ENCODE peak calls at places on chromosomes 5 and 9, in nine cellular contexts. R, G, N, W, V, S, Z, Q and U are unnamed samples.

GRCh38 chr5:93620487-93621339 is 37.7 kb downstream of the NR2F1 start:
- DNase-seq in Q (peak; percentile 76), G (peak; percentile 51), V (peak; percentile 51), Z (peak; percentile 83), W (peak; percentile 48), R (no peak), N (peak; percentile 71), S (peak; percentile 42), U (peak; percentile 47)

GRCh38 chr9:113542741-113543140 is 79.2 kb downstream of the RGS3 start:
- DNase-seq in Z (no peak), Q (no peak), S (no peak), W (no peak), N (no peak), R (no peak), V (no peak), G (no peak), U (no peak)

GRCh38 chr5:95771109-95771708 is 40.1 kb downstream of the RHOBTB3 start:
- DNase-seq in Z (no peak), W (no peak), V (no peak), G (no peak), S (no peak), R (no peak), Q (peak; percentile 86), N (no peak), U (no peak)

GRCh38 chr9:82130331-82131042 is 141.9 kb downstream of the SPATA31D1 start:
- DNase-seq in G (no peak), Z (no peak), R (no peak), N (no peak), V (no peak), S (no peak), Q (no peak), W (no peak), U (no peak)

GRCh38 chr5:112006721-112007120 is 249.7 kb upstream of the NREP start:
- DNase-seq in W (peak; percentile 15), S (no peak), Q (no peak), V (no peak), R (no peak), Z (no peak), N (no peak), G (no peak), U (no peak)

GRCh38 chr9:109101810-109102209 is 17.9 kb downstream of the TMEM245 start:
- DNase-seq in N (no peak), V (no peak), Q (peak; percentile 86), W (peak; percentile 22), R (no peak), Z (no peak), G (no peak), S (no peak), U (no peak)

GRCh38 chr9:35675204-35675603 is 1.5 kb downstream of the CA9 start:
- DNase-seq in V (no peak), Z (no peak), Q (no peak), G (no peak), N (no peak), R (no peak), W (no peak), S (no peak), U (no peak)

GRCh38 chr9:95132406-95133350 is 184.8 kb downstream of the FANCC start:
- DNase-seq in Z (no peak), V (no peak), W (no peak), R (no peak), G (no peak), S (no peak), Q (no peak), N (no peak), U (no peak)

GRCh38 chr9:115250646-115251045 is 132.7 kb upstream of the TNC start:
- DNase-seq in S (no peak), N (no peak), Q (no peak), V (no peak), G (no peak), W (no peak), R (no peak), Z (no peak), U (no peak)

GRCh38 chr5:135033026-135033861 is 784 bp downstream of the PITX1 start:
- DNase-seq in Z (peak; percentile 43), N (no peak), G (no peak), V (no peak), W (peak; percentile 45), S (no peak), R (no peak), Q (peak; percentile 37), U (no peak)

GRCh38 chr5:59609501-59610265 is 283.8 kb downstream of the PDE4D start:
- DNase-seq in S (no peak), V (no peak), Z (no peak), W (no peak), N (no peak), G (no peak), Q (no peak), R (no peak), U (no peak)

GRCh38 chr9:129411501-129412175 is 209.3 kb downstream of the C9orf50 start:
- DNase-seq in Q (no peak), Z (no peak), S (no peak), G (no peak), V (no peak), R (no peak), W (no peak), N (no peak), U (no peak)

GRCh38 chr5:133247881-133248642 is 196.2 kb downstream of the HSPA4 start:
- DNase-seq in G (no peak), W (no peak), N (peak; percentile 78), Q (peak; percentile 92), Z (no peak), S (no peak), R (no peak), V (no peak), U (no peak)

GRCh38 chr9:132877447-132877817 is 652 bp downstream of the AK8 start:
- DNase-seq in S (no peak), Z (no peak), V (no peak), R (no peak), G (no peak), Q (no peak), W (no peak), N (no peak), U (no peak)